ENCODE peak calls at places on chromosomes 5 and 9, in nine cellular contexts. K is GM23338, C is MM.1S, R is GM23248, L is hepatocyte, U is PC-3, Q is HCT116, W is OCI-LY7, E is SK-N-SH. G is an unnamed sample.

GRCh38 chr9:116569111-116569510 is 118.0 kb upstream of the TRIM32 start:
- DNase-seq in L (no peak), E (no peak), U (no peak), Q (no peak), C (no peak), W (no peak), K (no peak), R (no peak), G (no peak)

GRCh38 chr9:11868795-11869194 is 824.4 kb upstream of the TYRP1 start:
- DNase-seq in U (no peak), Q (no peak), W (no peak), R (no peak), E (no peak), C (peak), L (no peak), K (no peak), G (no peak)

GRCh38 chr9:18979367-18979766 is 53.6 kb downstream of the SAXO1 start:
- DNase-seq in L (peak), W (no peak), U (peak), R (peak), Q (no peak), K (no peak), E (no peak), C (no peak), G (no peak)

GRCh38 chr5:882253-883185 is 10.1 kb downstream of the BRD9 start:
- DNase-seq in C (no peak), K (no peak), W (no peak), E (no peak), R (no peak), L (no peak), U (no peak), Q (no peak), G (no peak)

GRCh38 chr5:169801781-169802180 is 164.7 kb downstream of the DOCK2 start:
- DNase-seq in K (no peak), R (peak), L (no peak), U (no peak), W (no peak), C (no peak), Q (no peak), E (no peak), G (no peak)

GRCh38 chr5:149636861-149637246 is 55.6 kb downstream of the ARHGEF37 start:
- DNase-seq in L (peak), C (peak), W (peak), K (peak), U (peak), E (peak), Q (peak), R (peak), G (peak)

GRCh38 chr5:7546555-7546954 is 150.6 kb downstream of the ADCY2 start:
- DNase-seq in K (no peak), L (no peak), W (no peak), R (no peak), U (no peak), Q (no peak), C (no peak), E (no peak), G (no peak)

GRCh38 chr9:76321185-76321828 is 72.9 kb downstream of the RFK start:
- DNase-seq in C (no peak), L (peak), R (peak), W (no peak), U (peak), E (peak), K (no peak), Q (no peak), G (no peak)

GRCh38 chr9:136944094-136944518 is 432 bp downstream of the FBXW5 start:
- DNase-seq in C (no peak), K (no peak), W (no peak), L (peak), R (peak), Q (no peak), U (peak), E (peak), G (no peak)

GRCh38 chr5:126000533-126000932 is 422.7 kb upstream of the GRAMD2B start:
- DNase-seq in U (no peak), Q (no peak), C (no peak), E (no peak), L (no peak), W (no peak), R (no peak), K (no peak), G (no peak)

GRCh38 chr5:94849821-94850736 is 231.6 kb downstream of the SLF1 start:
- DNase-seq in C (peak), Q (peak), R (peak), U (peak), E (peak), W (peak), L (peak), K (peak), G (peak)

GRCh38 chr9:120868339-120868675 is 8.7 kb downstream of the PHF19 start:
- DNase-seq in Q (no peak), U (no peak), R (peak), W (no peak), E (no peak), C (no peak), K (no peak), L (no peak), G (no peak)

GRCh38 chr9:125655691-125656410 is 51.2 kb downstream of the MAPKAP1 start:
- DNase-seq in W (no peak), E (no peak), C (no peak), L (no peak), U (no peak), Q (no peak), K (peak), R (no peak), G (peak)

GRCh38 chr9:125655074-125655633 is 51.9 kb downstream of the MAPKAP1 start:
- DNase-seq in Q (no peak), U (no peak), W (no peak), K (no peak), E (no peak), L (no peak), R (peak), C (no peak), G (no peak)

GRCh38 chr9:125651907-125652306 is 55.1 kb downstream of the MAPKAP1 start:
- DNase-seq in R (no peak), Q (no peak), U (no peak), K (no peak), L (no peak), C (no peak), E (no peak), W (no peak), G (no peak)

GRCh38 chr9:125652771-125653170 is 54.2 kb downstream of the MAPKAP1 start:
- DNase-seq in K (no peak), E (no peak), R (no peak), Q (no peak), L (no peak), W (no peak), C (no peak), U (no peak), G (no peak)

GRCh38 chr9:125654121-125654520 is 52.9 kb downstream of the MAPKAP1 start:
- DNase-seq in R (no peak), L (no peak), W (no peak), E (no peak), C (no peak), K (peak), Q (no peak), U (no peak), G (peak)
- TF ChIP-seq EZH2phosphoT487 in R (no peak), L (no peak), W (no peak), E (no peak), C (no peak), K (no peak), Q (no peak), U (no peak), G (no peak)

GRCh38 chr5:115838885-115839518 is 2.4 kb downstream of the ATG12 start:
- DNase-seq in W (peak), C (peak), R (peak), K (peak), Q (no peak), E (peak), L (peak), U (peak), G (peak)
- TF ChIP-seq EZH2phosphoT487 in W (no peak), C (no peak), R (no peak), K (no peak), Q (no peak), E (no peak), L (no peak), U (no peak), G (no peak)

GRCh38 chr9:124457887-124458431 is 7.7 kb downstream of the ADGRD2 start:
- DNase-seq in Q (no peak), L (no peak), W (no peak), U (no peak), C (no peak), K (no peak), E (no peak), R (no peak), G (no peak)
- TF ChIP-seq EZH2phosphoT487 in Q (no peak), L (no peak), W (no peak), U (no peak), C (no peak), K (no peak), E (no peak), R (no peak), G (no peak)

GRCh38 chr5:145495741-145496140 is 339.4 kb downstream of the PRELID2 start:
- DNase-seq in W (no peak), E (no peak), U (peak), L (peak), Q (peak), R (peak), C (no peak), K (no peak), G (no peak)
- TF ChIP-seq EZH2phosphoT487 in W (no peak), E (no peak), U (no peak), L (no peak), Q (no peak), R (no peak), C (no peak), K (no peak), G (no peak)

DNA sequence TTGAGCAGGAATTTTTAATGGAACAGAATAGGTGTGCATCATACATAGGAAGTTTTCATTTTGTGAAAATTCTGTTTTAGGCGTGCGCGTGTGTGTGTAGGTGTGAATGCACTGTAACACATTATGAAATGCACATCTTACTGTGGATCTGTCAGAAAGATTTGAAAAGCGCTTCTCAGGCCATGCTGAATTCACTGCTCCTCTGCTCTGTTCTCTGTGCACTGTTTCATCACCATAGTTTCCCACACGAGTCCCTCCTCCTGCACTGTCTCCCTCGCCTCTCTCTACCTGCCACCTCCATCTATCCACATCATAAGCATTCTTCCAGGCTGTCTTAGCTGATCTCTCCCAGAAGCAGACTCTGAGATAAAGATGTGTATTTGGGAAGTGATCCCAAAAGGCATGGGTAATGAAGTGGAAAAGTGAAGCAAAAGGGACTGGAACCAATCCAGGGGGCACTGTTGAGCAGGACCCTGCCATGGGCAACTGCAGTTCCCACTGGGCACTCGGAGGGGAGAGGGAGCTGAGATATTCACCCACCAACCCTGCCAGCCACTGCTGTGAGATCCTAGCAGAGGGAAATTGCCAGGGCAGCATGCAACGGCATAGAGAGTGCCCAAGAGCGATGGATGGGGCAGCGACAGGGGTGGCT is 65.9 kb downstream of the GABBR2 start:
- DNase-seq in Q (no peak), R (no peak), L (no peak), K (peak), W (no peak), C (no peak), U (no peak), E (peak), G (peak)
- TF ChIP-seq EZH2phosphoT487 in Q (no peak), R (no peak), L (no peak), K (no peak), W (no peak), C (no peak), U (no peak), E (no peak), G (no peak)

GRCh38 chr5:11177993-11178711 is 417.1 kb upstream of the DAP start:
- DNase-seq in C (no peak), Q (no peak), R (peak), E (no peak), K (no peak), W (no peak), U (peak), L (no peak), G (no peak)

GRCh38 chr5:11181940-11182339 is 420.9 kb upstream of the DAP start:
- DNase-seq in K (no peak), L (no peak), U (no peak), W (no peak), E (no peak), R (no peak), Q (no peak), C (no peak), G (no peak)

GRCh38 chr5:11180890-11181289 is 419.9 kb upstream of the DAP start:
- DNase-seq in E (no peak), W (no peak), Q (no peak), L (no peak), C (no peak), U (no peak), K (no peak), R (no peak), G (no peak)

DNA sequence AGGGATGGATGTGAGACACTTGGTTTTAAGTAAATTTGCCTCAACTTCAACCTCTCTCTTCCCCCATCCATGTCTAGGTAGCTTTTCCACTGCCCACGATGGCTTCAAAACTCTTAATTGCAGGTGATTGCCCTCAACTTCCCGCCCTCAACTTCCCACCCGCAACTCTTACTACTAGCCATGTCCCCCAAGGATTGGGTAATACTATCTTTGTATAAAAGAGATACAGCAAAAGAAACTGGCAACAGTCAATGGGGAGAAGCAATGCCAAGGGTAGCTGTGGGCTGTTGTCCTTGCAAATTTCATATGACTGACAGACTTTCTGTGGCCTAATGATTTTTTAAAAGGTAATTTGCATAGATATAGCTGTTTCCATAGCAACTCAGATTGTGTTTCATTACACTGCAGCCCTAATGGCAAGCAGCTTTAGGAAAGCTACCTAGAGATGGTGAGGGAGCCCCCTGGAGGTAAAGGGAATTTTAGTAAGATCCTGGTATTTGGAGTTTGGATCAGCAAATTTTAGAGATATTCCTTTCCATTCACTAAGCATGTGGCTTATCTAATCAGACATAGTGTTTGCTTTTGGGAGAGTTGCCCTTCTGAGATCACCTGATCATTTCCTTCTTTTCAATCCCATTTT is 421.5 kb upstream of the DAP start:
- DNase-seq in R (peak), L (peak), Q (peak), K (peak), U (peak), C (peak), W (peak), E (peak), G (peak)
- TF ChIP-seq EZH2phosphoT487 in R (no peak), L (no peak), Q (no peak), K (no peak), U (no peak), C (no peak), W (no peak), E (no peak), G (no peak)

GRCh38 chr5:103450333-103451061 is 112.1 kb downstream of the NUDT12 start:
- DNase-seq in L (no peak), U (peak), C (no peak), Q (no peak), K (no peak), W (no peak), E (no peak), R (peak), G (no peak)
- TF ChIP-seq EZH2phosphoT487 in L (no peak), U (no peak), C (no peak), Q (no peak), K (no peak), W (no peak), E (no peak), R (no peak), G (no peak)

DNA sequence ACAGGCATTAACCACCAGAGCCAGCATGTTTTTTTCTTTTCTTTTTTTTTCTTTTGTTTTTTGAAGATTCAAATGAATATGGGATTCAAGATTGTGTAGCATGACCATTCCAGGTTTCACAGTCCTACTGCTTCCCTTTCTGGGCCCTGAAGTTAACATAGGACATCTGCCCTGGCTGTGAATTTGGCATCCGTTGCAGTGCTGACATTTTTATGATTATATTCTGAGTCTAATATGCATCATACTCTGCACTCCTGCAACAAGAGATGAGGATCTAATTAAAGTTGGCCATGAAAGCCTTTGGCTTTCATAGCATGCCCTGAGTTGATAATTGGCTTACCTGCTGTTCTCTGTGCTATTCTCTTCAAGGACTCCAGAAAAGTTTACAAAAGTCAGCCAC is 29.8 kb downstream of the C5orf22 start:
- DNase-seq in E (no peak), C (no peak), R (peak), K (no peak), Q (no peak), L (no peak), W (no peak), U (no peak), G (no peak)
- TF ChIP-seq EZH2phosphoT487 in E (no peak), C (no peak), R (no peak), K (no peak), Q (no peak), L (no peak), W (no peak), U (no peak), G (no peak)